ENCODE peak calls at places on chromosomes 2 and 18, in ten cellular contexts. One of them, this sample, is unnamed.

GRCh38 chr2:202149155-202149762 is 76.2 kb downstream of the KIAA2012 start:
- DNase-seq in GM12892: no peak
- DNase-seq in HCT116: no peak
- DNase-seq in lower leg skin: peak; percentile 27
- DNase-seq in IMR-90: peak; percentile 57
- DNase-seq in Peyer's patch: no peak
- DNase-seq in H54: no peak
- DNase-seq in esophagus squamous epithelium: no peak
- DNase-seq in body of pancreas: no peak
- DNase-seq in stomach: no peak
- DNase-seq in this sample: peak; percentile 83

GRCh38 chr2:29273704-29274611 is 158.7 kb downstream of the CLIP4 start:
- DNase-seq in GM12892: no peak
- DNase-seq in esophagus squamous epithelium: no peak
- DNase-seq in H54: no peak
- DNase-seq in IMR-90: no peak
- DNase-seq in Peyer's patch: no peak
- DNase-seq in HCT116: no peak
- DNase-seq in stomach: no peak
- DNase-seq in lower leg skin: no peak
- DNase-seq in body of pancreas: no peak
- DNase-seq in this sample: no peak

GRCh38 chr2:218371987-218372358 is 10.1 kb upstream of the SLC11A1 start:
- DNase-seq in IMR-90: no peak
- DNase-seq in stomach: no peak
- DNase-seq in lower leg skin: no peak
- DNase-seq in HCT116: no peak
- DNase-seq in esophagus squamous epithelium: no peak
- DNase-seq in Peyer's patch: no peak
- DNase-seq in GM12892: no peak
- DNase-seq in body of pancreas: no peak
- DNase-seq in H54: no peak
- DNase-seq in this sample: no peak

GRCh38 chr18:13147146-13147545 is 71.4 kb upstream of the LDLRAD4 start:
- DNase-seq in body of pancreas: no peak
- DNase-seq in lower leg skin: no peak
- DNase-seq in IMR-90: no peak
- DNase-seq in GM12892: no peak
- DNase-seq in stomach: no peak
- DNase-seq in Peyer's patch: no peak
- DNase-seq in HCT116: no peak
- DNase-seq in H54: no peak
- DNase-seq in esophagus squamous epithelium: no peak
- DNase-seq in this sample: no peak

GRCh38 chr2:128635361-128635900 is 316.8 kb upstream of the HS6ST1 start:
- DNase-seq in stomach: peak; percentile 10
- DNase-seq in H54: no peak
- DNase-seq in IMR-90: no peak
- DNase-seq in body of pancreas: peak; percentile 1
- DNase-seq in esophagus squamous epithelium: no peak
- DNase-seq in GM12892: no peak
- DNase-seq in HCT116: no peak
- DNase-seq in Peyer's patch: peak; percentile 24
- DNase-seq in lower leg skin: no peak
- DNase-seq in this sample: peak; percentile 6

GRCh38 chr2:44838116-44838790 is 103.2 kb upstream of the SIX3 start:
- DNase-seq in H54: no peak
- DNase-seq in IMR-90: no peak
- DNase-seq in stomach: no peak
- DNase-seq in GM12892: no peak
- DNase-seq in esophagus squamous epithelium: no peak
- DNase-seq in lower leg skin: no peak
- DNase-seq in HCT116: no peak
- DNase-seq in Peyer's patch: no peak
- DNase-seq in body of pancreas: no peak
- DNase-seq in this sample: no peak

GRCh38 chr18:55064760-55065159 is 105.5 kb upstream of the CCDC68 start:
- DNase-seq in Peyer's patch: no peak
- DNase-seq in esophagus squamous epithelium: no peak
- DNase-seq in IMR-90: no peak
- DNase-seq in body of pancreas: no peak
- DNase-seq in H54: no peak
- DNase-seq in HCT116: no peak
- DNase-seq in lower leg skin: no peak
- DNase-seq in stomach: no peak
- DNase-seq in GM12892: peak; percentile 8
- DNase-seq in this sample: no peak

GRCh38 chr18:46621111-46621766 is 35.8 kb downstream of the LOXHD1 start:
- DNase-seq in lower leg skin: peak; percentile 3
- DNase-seq in H54: no peak
- DNase-seq in HCT116: no peak
- DNase-seq in IMR-90: no peak
- DNase-seq in esophagus squamous epithelium: no peak
- DNase-seq in Peyer's patch: no peak
- DNase-seq in body of pancreas: no peak
- DNase-seq in stomach: no peak
- DNase-seq in GM12892: no peak
- DNase-seq in this sample: no peak

GRCh38 chr2:86703704-86704370 is 16.3 kb upstream of the RMND5A start:
- DNase-seq in Peyer's patch: peak; percentile 81
- DNase-seq in esophagus squamous epithelium: no peak
- DNase-seq in body of pancreas: peak; percentile 83
- DNase-seq in HCT116: peak; percentile 83
- DNase-seq in lower leg skin: peak; percentile 65
- DNase-seq in GM12892: no peak
- DNase-seq in stomach: peak; percentile 70
- DNase-seq in IMR-90: no peak
- DNase-seq in H54: no peak
- DNase-seq in this sample: peak; percentile 62

GRCh38 chr2:3594493-3595281 is at the start of gene COLEC11:
- DNase-seq in stomach: no peak
- DNase-seq in IMR-90: no peak
- DNase-seq in Peyer's patch: no peak
- DNase-seq in lower leg skin: no peak
- DNase-seq in HCT116: no peak
- DNase-seq in H54: no peak
- DNase-seq in esophagus squamous epithelium: no peak
- DNase-seq in GM12892: no peak
- DNase-seq in body of pancreas: no peak
- DNase-seq in this sample: peak; percentile 63

GRCh38 chr18:78908462-78908861 is 71.2 kb upstream of the SALL3 start:
- DNase-seq in H54: no peak
- DNase-seq in Peyer's patch: no peak
- DNase-seq in GM12892: no peak
- DNase-seq in esophagus squamous epithelium: no peak
- DNase-seq in HCT116: no peak
- DNase-seq in body of pancreas: no peak
- DNase-seq in lower leg skin: no peak
- DNase-seq in IMR-90: no peak
- DNase-seq in stomach: no peak
- DNase-seq in this sample: no peak

GRCh38 chr2:220937231-220937630 is 634.9 kb downstream of the EPHA4 start:
- DNase-seq in body of pancreas: no peak
- DNase-seq in GM12892: no peak
- DNase-seq in esophagus squamous epithelium: no peak
- DNase-seq in Peyer's patch: no peak
- DNase-seq in H54: no peak
- DNase-seq in HCT116: no peak
- DNase-seq in stomach: no peak
- DNase-seq in IMR-90: no peak
- DNase-seq in lower leg skin: no peak
- DNase-seq in this sample: no peak

DNA sequence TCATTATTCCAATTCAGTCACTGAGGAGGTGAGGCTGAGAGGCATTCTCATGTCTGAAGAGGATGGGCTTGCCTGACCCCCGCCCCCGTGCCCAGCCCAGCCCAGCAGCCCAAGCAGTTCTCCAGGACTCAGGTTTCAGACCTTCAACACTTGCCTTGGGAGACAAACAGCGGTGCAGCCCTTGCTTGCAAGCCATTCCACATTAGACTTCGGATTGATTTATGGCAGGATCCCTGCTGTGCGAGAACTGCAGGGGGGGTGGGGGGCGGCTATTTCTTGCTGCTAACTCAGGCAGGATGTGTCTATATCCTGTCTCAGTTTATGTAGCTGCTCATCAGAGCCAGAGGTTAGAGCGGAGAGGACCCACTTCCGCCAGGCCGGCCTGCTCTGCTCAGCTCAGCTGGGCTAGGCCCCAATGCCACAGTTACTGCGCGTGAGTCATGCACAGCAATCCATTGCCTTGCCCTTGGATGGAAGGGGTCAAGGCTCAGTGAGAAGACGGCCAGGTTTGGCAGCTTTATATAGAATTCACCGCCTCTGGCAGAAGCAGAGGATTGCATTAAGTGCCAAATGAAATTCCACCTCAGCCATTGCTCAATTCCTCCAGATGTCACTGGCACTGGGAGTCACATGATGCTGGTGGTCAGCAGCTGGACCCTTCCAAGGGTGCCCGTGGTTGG is 1.8 kb downstream of the GYPC start:
- DNase-seq in IMR-90: peak; percentile 99
- DNase-seq in esophagus squamous epithelium: peak; percentile 34
- DNase-seq in HCT116: peak; percentile 63
- DNase-seq in lower leg skin: peak; percentile 67
- DNase-seq in stomach: peak; percentile 66
- DNase-seq in GM12892: peak; percentile 46
- DNase-seq in body of pancreas: peak; percentile 68
- DNase-seq in Peyer's patch: peak; percentile 93
- DNase-seq in H54: peak; percentile 94
- DNase-seq in this sample: peak; percentile 59
- TF ChIP-seq POLR2A in IMR-90: no peak
- TF ChIP-seq POLR2A in esophagus squamous epithelium: no peak
- TF ChIP-seq POLR2A in HCT116: no peak
- TF ChIP-seq POLR2A in lower leg skin: no peak
- TF ChIP-seq POLR2A in stomach: no peak
- TF ChIP-seq POLR2A in GM12892: peak; percentile 67
- TF ChIP-seq POLR2A in body of pancreas: no peak
- TF ChIP-seq POLR2A in Peyer's patch: no peak
- TF ChIP-seq POLR2A in H54: no peak
- TF ChIP-seq POLR2A in this sample: no peak

GRCh38 chr2:36525245-36525644 is 72.7 kb downstream of the FEZ2 start:
- DNase-seq in esophagus squamous epithelium: no peak
- DNase-seq in stomach: no peak
- DNase-seq in IMR-90: no peak
- DNase-seq in Peyer's patch: no peak
- DNase-seq in GM12892: no peak
- DNase-seq in HCT116: no peak
- DNase-seq in body of pancreas: no peak
- DNase-seq in H54: no peak
- DNase-seq in lower leg skin: no peak
- DNase-seq in this sample: no peak
- TF ChIP-seq POLR2A in esophagus squamous epithelium: no peak
- TF ChIP-seq POLR2A in stomach: no peak
- TF ChIP-seq POLR2A in IMR-90: no peak
- TF ChIP-seq POLR2A in Peyer's patch: no peak
- TF ChIP-seq POLR2A in GM12892: no peak
- TF ChIP-seq POLR2A in HCT116: no peak
- TF ChIP-seq POLR2A in body of pancreas: no peak
- TF ChIP-seq POLR2A in H54: no peak
- TF ChIP-seq POLR2A in lower leg skin: no peak
- TF ChIP-seq POLR2A in this sample: no peak

DNA sequence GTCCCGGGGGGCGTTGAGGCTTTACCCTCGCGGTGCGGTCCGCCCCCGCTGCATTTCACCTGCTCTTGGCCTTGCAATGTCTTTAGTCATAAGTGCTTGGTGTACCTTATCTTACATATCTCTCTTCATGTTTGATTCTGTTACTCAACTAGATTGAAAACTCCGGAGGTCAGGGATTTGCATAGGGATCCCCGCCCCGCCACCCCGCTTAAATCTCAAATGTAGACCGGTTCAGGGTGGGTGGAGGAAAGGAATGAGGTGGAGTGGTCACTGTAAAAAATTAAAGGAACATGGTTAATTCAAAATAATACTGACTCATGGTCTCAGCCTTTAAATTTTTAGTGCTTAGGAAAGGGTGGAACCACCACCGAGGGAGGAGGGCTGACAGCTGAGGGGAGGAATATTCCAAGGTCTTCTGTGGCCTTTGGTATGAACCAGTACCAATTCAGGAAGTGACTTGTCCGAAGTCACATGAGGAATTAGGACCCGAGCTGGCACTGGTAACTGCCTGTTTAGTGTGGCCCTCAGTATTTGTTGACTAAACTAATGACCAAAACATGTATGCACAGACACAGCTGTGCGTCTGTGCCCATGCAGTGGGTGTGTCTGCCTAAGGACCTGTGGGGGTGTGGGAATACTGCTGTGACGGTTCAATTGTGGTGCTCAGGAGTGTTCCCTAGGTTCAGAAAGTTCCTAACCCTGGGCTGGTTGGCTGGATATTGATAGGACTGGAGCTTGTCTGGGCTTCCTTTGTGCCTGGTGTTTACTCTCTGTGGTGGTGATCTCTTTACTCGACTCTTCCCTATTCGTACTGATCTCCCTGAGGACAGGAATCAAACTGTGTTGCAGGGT is 1.0 kb downstream of the PLEKHB2 start:
- DNase-seq in esophagus squamous epithelium: no peak
- DNase-seq in Peyer's patch: peak; percentile 64
- DNase-seq in GM12892: no peak
- DNase-seq in HCT116: no peak
- DNase-seq in H54: no peak
- DNase-seq in lower leg skin: peak; percentile 60
- DNase-seq in stomach: peak; percentile 42
- DNase-seq in IMR-90: peak; percentile 53
- DNase-seq in body of pancreas: peak; percentile 47
- DNase-seq in this sample: peak; percentile 52
- TF ChIP-seq POLR2A in esophagus squamous epithelium: no peak
- TF ChIP-seq POLR2A in Peyer's patch: peak; percentile 45
- TF ChIP-seq POLR2A in GM12892: no peak
- TF ChIP-seq POLR2A in HCT116: no peak
- TF ChIP-seq POLR2A in H54: no peak
- TF ChIP-seq POLR2A in lower leg skin: no peak
- TF ChIP-seq POLR2A in stomach: no peak
- TF ChIP-seq POLR2A in IMR-90: no peak
- TF ChIP-seq POLR2A in body of pancreas: no peak
- TF ChIP-seq POLR2A in this sample: no peak

DNA sequence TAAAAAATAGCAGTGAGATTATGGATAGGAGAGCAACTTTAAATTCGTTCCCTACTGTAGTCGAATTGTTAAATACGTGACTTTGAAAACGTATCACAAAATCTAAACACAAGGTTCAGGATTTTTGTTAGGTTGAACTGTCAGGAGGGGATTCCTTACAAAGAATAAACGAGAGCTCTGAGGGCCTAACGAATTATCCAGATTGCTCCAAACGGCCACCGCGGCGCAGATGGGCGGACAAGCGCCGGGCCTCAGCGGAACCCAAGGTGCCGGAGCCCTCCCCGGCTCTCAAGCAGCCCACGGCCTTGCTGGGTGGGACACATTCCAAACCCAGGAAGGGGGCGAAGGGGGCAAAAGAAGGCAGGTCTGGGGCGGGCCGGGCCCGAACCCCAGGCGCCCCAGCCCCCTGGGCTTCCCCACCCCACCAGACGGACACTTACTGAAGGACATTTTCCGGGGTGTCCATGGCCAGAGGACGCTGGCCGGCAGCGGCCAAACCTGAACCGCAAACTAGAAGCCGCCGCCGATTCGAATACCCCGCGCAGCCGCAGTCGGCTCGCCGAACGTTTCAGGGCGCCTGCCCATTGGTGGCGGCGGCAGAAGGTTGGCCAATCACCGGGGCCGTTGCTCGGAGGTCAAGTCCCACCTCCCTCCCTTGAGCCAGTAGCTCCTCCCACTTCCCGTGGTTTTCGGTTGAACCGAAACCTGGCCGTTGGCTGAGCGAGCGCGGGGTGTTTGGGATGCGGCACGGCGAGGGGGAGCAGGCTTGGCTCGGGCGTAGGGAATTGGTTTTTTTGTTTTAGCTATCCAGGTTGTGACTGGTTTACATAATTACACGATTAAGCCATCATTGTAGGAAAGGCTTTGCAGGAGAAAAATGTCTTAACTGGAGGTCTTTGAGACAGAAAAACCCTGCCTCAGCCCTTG is at the start of gene BUB1:
- DNase-seq in esophagus squamous epithelium: peak; percentile 72
- DNase-seq in Peyer's patch: peak; percentile 99
- DNase-seq in body of pancreas: peak; percentile 99
- DNase-seq in HCT116: peak; percentile 91
- DNase-seq in lower leg skin: peak; percentile 96
- DNase-seq in IMR-90: peak; percentile 95
- DNase-seq in stomach: peak; percentile 98
- DNase-seq in H54: peak; percentile 87
- DNase-seq in GM12892: peak; percentile 94
- DNase-seq in this sample: peak; percentile 98
- TF ChIP-seq POLR2A in esophagus squamous epithelium: peak; percentile 71
- TF ChIP-seq POLR2A in Peyer's patch: peak; percentile 33
- TF ChIP-seq POLR2A in body of pancreas: peak; percentile 44
- TF ChIP-seq POLR2A in HCT116: peak; percentile 95
- TF ChIP-seq POLR2A in lower leg skin: no peak
- TF ChIP-seq POLR2A in IMR-90: peak; percentile 69
- TF ChIP-seq POLR2A in stomach: peak; percentile 67
- TF ChIP-seq POLR2A in H54: peak; percentile 80
- TF ChIP-seq POLR2A in GM12892: peak; percentile 93
- TF ChIP-seq POLR2A in this sample: peak; percentile 94

This sample was measured in testis.